ENCODE peak calls at places on chromosome 1, in seven cellular contexts. One of them, this sample, is unnamed.

GRCh38 chr1:110615548-110616130 is 9.5 kb upstream of the KCNA2 start:
- DNase-seq in uterus: no peak
- DNase-seq in GM23248: peak; percentile 70
- DNase-seq in fibroblast of lung: peak; percentile 34
- DNase-seq in hepatocyte: peak; percentile 82
- DNase-seq in gastrocnemius medialis: peak; percentile 35
- DNase-seq in cardiac muscle cell: peak; percentile 70
- DNase-seq in this sample: peak; percentile 61

GRCh38 chr1:93000751-93001175 is 39.5 kb upstream of the DIPK1A start:
- DNase-seq in fibroblast of lung: peak; percentile 48
- DNase-seq in gastrocnemius medialis: no peak
- DNase-seq in GM23248: no peak
- DNase-seq in uterus: no peak
- DNase-seq in cardiac muscle cell: peak; percentile 25
- DNase-seq in hepatocyte: no peak
- DNase-seq in this sample: peak; percentile 15

GRCh38 chr1:196459383-196459782 is 148.9 kb downstream of the KCNT2 start:
- DNase-seq in uterus: no peak
- DNase-seq in hepatocyte: no peak
- DNase-seq in GM23248: no peak
- DNase-seq in fibroblast of lung: peak; percentile 3
- DNase-seq in cardiac muscle cell: no peak
- DNase-seq in gastrocnemius medialis: no peak
- DNase-seq in this sample: no peak

GRCh38 chr1:168635129-168635528 is 58.7 kb downstream of the XCL1 start:
- DNase-seq in GM23248: no peak
- DNase-seq in hepatocyte: no peak
- DNase-seq in fibroblast of lung: no peak
- DNase-seq in cardiac muscle cell: no peak
- DNase-seq in uterus: no peak
- DNase-seq in gastrocnemius medialis: no peak
- DNase-seq in this sample: no peak

GRCh38 chr1:218743861-218744505 is 398.8 kb downstream of the TGFB2 start:
- DNase-seq in gastrocnemius medialis: no peak
- DNase-seq in cardiac muscle cell: no peak
- DNase-seq in uterus: no peak
- DNase-seq in fibroblast of lung: no peak
- DNase-seq in GM23248: no peak
- DNase-seq in hepatocyte: no peak
- DNase-seq in this sample: no peak

GRCh38 chr1:53025034-53025777 is 36.8 kb upstream of the PODN start:
- DNase-seq in GM23248: peak; percentile 88
- DNase-seq in cardiac muscle cell: peak; percentile 94
- DNase-seq in gastrocnemius medialis: peak; percentile 73
- DNase-seq in hepatocyte: peak; percentile 72
- DNase-seq in fibroblast of lung: peak; percentile 76
- DNase-seq in uterus: peak; percentile 64
- DNase-seq in this sample: no peak

GRCh38 chr1:85599076-85599491 is 18.5 kb downstream of the CCN1 start:
- DNase-seq in fibroblast of lung: no peak
- DNase-seq in gastrocnemius medialis: peak; percentile 83
- DNase-seq in uterus: no peak
- DNase-seq in GM23248: no peak
- DNase-seq in cardiac muscle cell: no peak
- DNase-seq in hepatocyte: no peak
- DNase-seq in this sample: no peak

GRCh38 chr1:206555473-206555935 is 48.2 kb downstream of the RASSF5 start:
- DNase-seq in gastrocnemius medialis: peak; percentile 50
- DNase-seq in cardiac muscle cell: peak; percentile 69
- DNase-seq in hepatocyte: peak; percentile 27
- DNase-seq in GM23248: peak; percentile 46
- DNase-seq in fibroblast of lung: peak; percentile 29
- DNase-seq in uterus: peak; percentile 62
- DNase-seq in this sample: no peak

GRCh38 chr1:52127181-52128175 is 14.4 kb upstream of the ZFYVE9 start:
- DNase-seq in cardiac muscle cell: peak; percentile 48
- DNase-seq in uterus: peak; percentile 32
- DNase-seq in gastrocnemius medialis: no peak
- DNase-seq in hepatocyte: peak; percentile 61
- DNase-seq in fibroblast of lung: peak; percentile 55
- DNase-seq in GM23248: peak; percentile 71
- DNase-seq in this sample: peak; percentile 76

GRCh38 chr1:55043726-55044125 is 4.4 kb downstream of the PCSK9 start:
- DNase-seq in GM23248: no peak
- DNase-seq in uterus: no peak
- DNase-seq in cardiac muscle cell: no peak
- DNase-seq in hepatocyte: no peak
- DNase-seq in fibroblast of lung: no peak
- DNase-seq in gastrocnemius medialis: no peak
- DNase-seq in this sample: no peak

GRCh38 chr1:55044617-55045397 is 5.5 kb downstream of the PCSK9 start:
- DNase-seq in cardiac muscle cell: no peak
- DNase-seq in GM23248: no peak
- DNase-seq in fibroblast of lung: no peak
- DNase-seq in uterus: no peak
- DNase-seq in hepatocyte: no peak
- DNase-seq in gastrocnemius medialis: no peak
- DNase-seq in this sample: no peak

GRCh38 chr1:55047611-55048010 is 8.3 kb downstream of the PCSK9 start:
- DNase-seq in gastrocnemius medialis: no peak
- DNase-seq in hepatocyte: no peak
- DNase-seq in fibroblast of lung: no peak
- DNase-seq in uterus: no peak
- DNase-seq in GM23248: no peak
- DNase-seq in cardiac muscle cell: no peak
- DNase-seq in this sample: no peak

GRCh38 chr1:55046871-55047270 is 7.5 kb downstream of the PCSK9 start:
- DNase-seq in gastrocnemius medialis: no peak
- DNase-seq in cardiac muscle cell: no peak
- DNase-seq in uterus: no peak
- DNase-seq in fibroblast of lung: no peak
- DNase-seq in hepatocyte: no peak
- DNase-seq in GM23248: no peak
- DNase-seq in this sample: no peak

GRCh38 chr1:55045430-55045829 is 6.1 kb downstream of the PCSK9 start:
- DNase-seq in cardiac muscle cell: no peak
- DNase-seq in hepatocyte: no peak
- DNase-seq in gastrocnemius medialis: no peak
- DNase-seq in fibroblast of lung: no peak
- DNase-seq in GM23248: no peak
- DNase-seq in uterus: no peak
- DNase-seq in this sample: no peak
- H3K27ac ChIP-seq in cardiac muscle cell: no peak overlapping the region
- H3K27ac ChIP-seq in hepatocyte: no peak overlapping the region
- H3K27ac ChIP-seq in gastrocnemius medialis: no peak overlapping the region
- H3K27ac ChIP-seq in fibroblast of lung: no peak overlapping the region
- H3K27ac ChIP-seq in GM23248: no peak overlapping the region
- H3K27ac ChIP-seq in uterus: no peak overlapping the region
- H3K27ac ChIP-seq in this sample: no peak overlapping the region

GRCh38 chr1:74609810-74610371 is 63.7 kb downstream of the ERICH3 start:
- DNase-seq in hepatocyte: no peak
- DNase-seq in GM23248: no peak
- DNase-seq in uterus: no peak
- DNase-seq in cardiac muscle cell: no peak
- DNase-seq in fibroblast of lung: no peak
- DNase-seq in gastrocnemius medialis: no peak
- DNase-seq in this sample: no peak

GRCh38 chr1:74613894-74614293 is 59.7 kb downstream of the ERICH3 start:
- DNase-seq in fibroblast of lung: no peak
- DNase-seq in uterus: no peak
- DNase-seq in GM23248: no peak
- DNase-seq in gastrocnemius medialis: no peak
- DNase-seq in cardiac muscle cell: no peak
- DNase-seq in hepatocyte: no peak
- DNase-seq in this sample: no peak

GRCh38 chr1:74610961-74611360 is 62.6 kb downstream of the ERICH3 start:
- DNase-seq in uterus: no peak
- DNase-seq in GM23248: no peak
- DNase-seq in fibroblast of lung: no peak
- DNase-seq in cardiac muscle cell: no peak
- DNase-seq in gastrocnemius medialis: no peak
- DNase-seq in hepatocyte: no peak
- DNase-seq in this sample: no peak

DNA sequence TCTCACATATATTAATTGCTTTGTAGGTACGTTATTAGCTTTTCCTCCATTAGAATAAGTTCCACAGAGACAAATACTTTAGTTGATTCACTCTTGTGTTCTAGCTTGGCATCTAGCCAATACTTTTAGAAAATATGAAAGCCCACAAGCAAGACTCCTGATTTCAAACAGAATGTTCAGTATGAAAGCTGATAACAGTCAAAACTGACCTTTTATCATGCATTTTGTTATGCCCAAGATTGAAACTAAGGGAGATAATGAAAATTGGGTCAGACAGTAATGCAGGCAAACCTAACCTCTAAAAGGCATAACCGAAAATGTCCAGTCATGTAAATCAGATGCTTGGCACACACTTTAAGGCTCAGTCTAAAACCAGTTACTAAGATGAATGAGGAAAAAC is 61.7 kb downstream of the ERICH3 start:
- DNase-seq in gastrocnemius medialis: no peak
- DNase-seq in fibroblast of lung: no peak
- DNase-seq in cardiac muscle cell: no peak
- DNase-seq in GM23248: peak; percentile 1
- DNase-seq in uterus: no peak
- DNase-seq in hepatocyte: no peak
- DNase-seq in this sample: no peak
- H3K36me3 ChIP-seq in gastrocnemius medialis: no peaks in the 10 kb centered on the region
- H3K36me3 ChIP-seq in fibroblast of lung: no peaks in the 10 kb centered on the region
- H3K36me3 ChIP-seq in cardiac muscle cell: no peaks in the 10 kb centered on the region
- H3K36me3 ChIP-seq in GM23248: no peaks in the 10 kb centered on the region
- H3K36me3 ChIP-seq in uterus: no peaks in the 10 kb centered on the region
- H3K36me3 ChIP-seq in hepatocyte: no peaks in the 10 kb centered on the region
- H3K36me3 ChIP-seq in this sample: no peaks in the 10 kb centered on the region

GRCh38 chr1:31302749-31303441 is 6.1 kb downstream of the ZCCHC17 start:
- DNase-seq in cardiac muscle cell: no peak
- DNase-seq in fibroblast of lung: peak; percentile 27
- DNase-seq in gastrocnemius medialis: no peak
- DNase-seq in uterus: no peak
- DNase-seq in GM23248: peak; percentile 32
- DNase-seq in hepatocyte: no peak
- DNase-seq in this sample: no peak
- H3K27ac ChIP-seq in cardiac muscle cell: no peak overlapping the region
- H3K27ac ChIP-seq in fibroblast of lung: no peak overlapping the region
- H3K27ac ChIP-seq in gastrocnemius medialis: no peak overlapping the region
- H3K27ac ChIP-seq in uterus: no peak overlapping the region
- H3K27ac ChIP-seq in GM23248: no peak overlapping the region
- H3K27ac ChIP-seq in hepatocyte: no peak overlapping the region
- H3K27ac ChIP-seq in this sample: no peak overlapping the region

GRCh38 chr1:226371049-226371694 is 36.7 kb downstream of the PARP1 start:
- DNase-seq in gastrocnemius medialis: no peak
- DNase-seq in cardiac muscle cell: no peak
- DNase-seq in fibroblast of lung: no peak
- DNase-seq in uterus: no peak
- DNase-seq in hepatocyte: no peak
- DNase-seq in GM23248: no peak
- DNase-seq in this sample: no peak

GRCh38 chr1:226371866-226372490 is 35.9 kb downstream of the PARP1 start:
- DNase-seq in uterus: no peak
- DNase-seq in hepatocyte: no peak
- DNase-seq in fibroblast of lung: no peak
- DNase-seq in GM23248: no peak
- DNase-seq in gastrocnemius medialis: no peak
- DNase-seq in cardiac muscle cell: no peak
- DNase-seq in this sample: no peak

GRCh38 chr1:226370144-226370923 is 37.6 kb downstream of the PARP1 start:
- DNase-seq in cardiac muscle cell: no peak
- DNase-seq in fibroblast of lung: no peak
- DNase-seq in GM23248: no peak
- DNase-seq in uterus: no peak
- DNase-seq in gastrocnemius medialis: no peak
- DNase-seq in hepatocyte: no peak
- DNase-seq in this sample: no peak

GRCh38 chr1:226366290-226366689 is 41.6 kb downstream of the PARP1 start:
- DNase-seq in uterus: no peak
- DNase-seq in fibroblast of lung: no peak
- DNase-seq in gastrocnemius medialis: no peak
- DNase-seq in cardiac muscle cell: no peak
- DNase-seq in GM23248: no peak
- DNase-seq in hepatocyte: no peak
- DNase-seq in this sample: no peak

DNA sequence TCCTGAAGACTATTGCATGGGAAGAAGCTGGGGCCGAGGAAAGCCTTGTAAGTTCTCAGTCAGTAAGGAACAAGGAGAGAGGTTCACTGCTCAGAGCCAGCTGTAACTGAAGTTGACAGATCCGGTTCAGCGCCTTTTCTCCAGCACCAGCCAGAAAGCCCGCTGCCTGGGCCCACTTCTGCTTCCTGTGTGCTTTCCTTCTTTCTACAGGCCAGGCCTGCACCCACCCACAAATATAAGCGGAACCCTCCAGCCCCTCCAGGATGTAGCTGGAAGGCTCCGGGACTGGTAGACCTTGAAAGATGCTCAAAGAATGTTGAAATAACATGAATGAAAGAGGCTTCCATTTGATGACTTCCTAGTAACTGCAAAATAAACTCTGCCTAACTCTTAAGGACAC is 38.8 kb downstream of the PARP1 start:
- DNase-seq in GM23248: no peak
- DNase-seq in uterus: no peak
- DNase-seq in cardiac muscle cell: no peak
- DNase-seq in gastrocnemius medialis: no peak
- DNase-seq in fibroblast of lung: no peak
- DNase-seq in hepatocyte: no peak
- DNase-seq in this sample: no peak
- H3K36me3 ChIP-seq in GM23248: no peaks in the 10 kb centered on the region
- H3K36me3 ChIP-seq in uterus: no peaks in the 10 kb centered on the region
- H3K36me3 ChIP-seq in cardiac muscle cell: peaks cover 81% of the 10 kb centered on the region
- H3K36me3 ChIP-seq in gastrocnemius medialis: peaks cover 3% of the 10 kb centered on the region
- H3K36me3 ChIP-seq in fibroblast of lung: peaks cover 20% of the 10 kb centered on the region
- H3K36me3 ChIP-seq in hepatocyte: no peaks in the 10 kb centered on the region
- H3K36me3 ChIP-seq in this sample: peaks cover 100% of the 10 kb centered on the region